ENCODE peak calls at places on chromosomes 7 and 10, in five cellular contexts. Q is IMR-90, D is AG04450, Z is bronchial epithelial cell, U is colonic mucosa. R is an unnamed sample.

GRCh38 chr10:118116555-118117311 is 70.0 kb upstream of the RAB11FIP2 start:
- DNase-seq in Q (no peak), D (no peak), Z (no peak), U (no peak), R (peak; percentile 68)

GRCh38 chr10:16521311-16522016 is at the start of gene C1QL3:
- DNase-seq in Z (no peak), U (no peak), Q (peak; percentile 21), D (no peak), R (peak; percentile 13)

GRCh38 chr7:107173691-107174406 is 5.0 kb downstream of the HBP1 start:
- DNase-seq in U (no peak), Q (no peak), D (no peak), Z (no peak), R (no peak)

GRCh38 chr7:22231806-22232205 is 125.1 kb downstream of the RAPGEF5 start:
- DNase-seq in U (no peak), Q (no peak), Z (peak; percentile 35), D (no peak), R (no peak)

GRCh38 chr7:142638581-142638980 is 110.7 kb upstream of the PRSS1 start:
- DNase-seq in U (no peak), Q (no peak), D (no peak), Z (no peak), R (no peak)

GRCh38 chr10:28790146-28790545 is 112.8 kb downstream of the BAMBI start:
- DNase-seq in U (no peak), Q (no peak), D (no peak), Z (no peak), R (no peak)

GRCh38 chr7:36747251-36747968 is 23.1 kb upstream of the AOAH start:
- DNase-seq in Z (peak; percentile 9), U (no peak), Q (peak; percentile 4), D (no peak), R (no peak)

GRCh38 chr10:11887381-11888227 is 64.4 kb downstream of the PROSER2 start:
- DNase-seq in Z (no peak), Q (no peak), U (no peak), D (no peak), R (no peak)

GRCh38 chr7:74412061-74412460 is 41.6 kb upstream of the GTF2IRD1 start:
- DNase-seq in D (no peak), Z (no peak), Q (no peak), U (no peak), R (no peak)

GRCh38 chr7:76054129-76055120 is 6.5 kb downstream of the MDH2 start:
- DNase-seq in Q (peak; percentile 77), U (no peak), Z (peak; percentile 92), D (peak; percentile 44), R (no peak)

GRCh38 chr7:102473271-102473991 is 5.3 kb downstream of the POLR2J start:
- DNase-seq in U (no peak), Z (no peak), Q (no peak), D (no peak), R (peak; percentile 9)

GRCh38 chr7:133134810-133135209 is 52.9 kb upstream of the CHCHD3 start:
- DNase-seq in Q (no peak), D (no peak), U (no peak), Z (no peak), R (no peak)

GRCh38 chr7:133135451-133135850 is 53.6 kb upstream of the CHCHD3 start:
- DNase-seq in D (no peak), Z (peak; percentile 53), Q (peak; percentile 2), U (no peak), R (no peak)

GRCh38 chr7:133140994-133141595 is 59.2 kb upstream of the CHCHD3 start:
- DNase-seq in Z (no peak), D (no peak), U (no peak), Q (no peak), R (no peak)

DNA sequence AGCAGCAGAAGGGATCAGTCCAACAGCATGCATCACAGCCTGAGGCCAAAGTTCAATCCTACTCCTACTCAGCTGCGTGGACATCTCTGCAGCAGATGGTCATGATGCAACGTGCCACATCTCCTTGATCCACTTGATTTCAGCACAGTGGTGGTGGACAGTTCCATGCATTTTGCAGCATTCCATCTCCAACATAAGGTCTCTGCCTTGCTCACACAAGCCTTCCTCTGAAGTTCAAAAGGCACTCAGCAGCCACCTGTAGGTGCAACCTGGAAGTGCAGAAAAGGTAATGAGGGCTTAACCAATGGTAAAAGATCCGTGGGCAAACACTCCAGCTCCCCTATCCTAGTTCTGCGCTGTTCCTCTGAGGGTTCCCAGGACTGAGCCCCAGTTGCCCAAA is 57.5 kb upstream of the CHCHD3 start:
- DNase-seq in D (peak; percentile 7), U (no peak), Z (peak; percentile 36), Q (peak; percentile 49), R (no peak)
- TF ChIP-seq CTCF in D (peak; percentile 47), U (no peak), Z (no peak), Q (peak; percentile 19), R (no peak)

DNA sequence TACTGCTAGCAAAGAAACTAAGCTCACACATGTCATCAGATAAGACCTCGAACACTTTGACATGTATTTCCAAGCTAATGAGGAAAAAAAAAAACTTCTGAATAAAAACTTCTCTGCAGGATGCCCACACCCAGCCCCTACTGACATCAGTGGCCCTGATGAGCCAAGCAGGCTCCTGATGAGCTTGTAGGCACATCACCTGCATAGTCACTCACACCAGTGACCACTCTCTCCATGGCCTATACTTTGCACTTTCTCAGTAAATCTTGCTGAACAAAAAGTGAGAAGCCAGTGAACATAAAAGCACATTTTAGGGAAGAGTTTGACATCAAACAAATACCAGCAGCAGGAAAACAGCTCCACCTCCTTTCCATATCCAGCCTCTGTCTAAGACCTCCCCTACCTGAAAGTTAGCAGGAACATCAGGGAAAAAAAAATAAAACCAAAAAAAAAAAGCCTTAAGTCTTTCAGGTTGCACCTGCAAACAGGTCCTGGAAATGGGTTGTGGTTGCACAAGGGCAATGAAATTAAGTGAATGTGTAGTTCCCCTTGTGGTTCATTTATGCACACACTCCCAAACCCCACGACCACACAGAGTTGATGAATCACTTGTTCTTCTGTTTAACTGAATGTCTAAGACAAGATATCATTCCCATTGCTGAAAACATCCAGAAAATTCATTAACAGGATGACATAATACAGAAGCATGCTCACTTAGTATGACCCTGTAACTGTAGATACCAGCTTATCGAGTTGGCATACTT is 205.2 kb upstream of the PDE1C start:
- DNase-seq in Z (no peak), D (no peak), U (no peak), Q (no peak), R (no peak)
- TF ChIP-seq CTCF in Z (no peak), D (no peak), U (no peak), Q (no peak), R (no peak)

GRCh38 chr7:100689230-100690135 is 4.6 kb downstream of the GIGYF1 start:
- DNase-seq in U (no peak), D (no peak), Q (no peak), Z (no peak), R (no peak)
- TF ChIP-seq CTCF in U (no peak), D (no peak), Q (no peak), Z (no peak), R (no peak)

GRCh38 chr10:71608863-71609768 is 110.5 kb downstream of the C10orf105 start:
- DNase-seq in U (peak; percentile 81), Z (peak; percentile 29), Q (peak; percentile 47), D (no peak), R (peak; percentile 84)
- TF ChIP-seq CTCF in U (peak; percentile 59), Z (peak; percentile 88), Q (peak; percentile 75), D (peak; percentile 86), R (peak; percentile 74)

DNA sequence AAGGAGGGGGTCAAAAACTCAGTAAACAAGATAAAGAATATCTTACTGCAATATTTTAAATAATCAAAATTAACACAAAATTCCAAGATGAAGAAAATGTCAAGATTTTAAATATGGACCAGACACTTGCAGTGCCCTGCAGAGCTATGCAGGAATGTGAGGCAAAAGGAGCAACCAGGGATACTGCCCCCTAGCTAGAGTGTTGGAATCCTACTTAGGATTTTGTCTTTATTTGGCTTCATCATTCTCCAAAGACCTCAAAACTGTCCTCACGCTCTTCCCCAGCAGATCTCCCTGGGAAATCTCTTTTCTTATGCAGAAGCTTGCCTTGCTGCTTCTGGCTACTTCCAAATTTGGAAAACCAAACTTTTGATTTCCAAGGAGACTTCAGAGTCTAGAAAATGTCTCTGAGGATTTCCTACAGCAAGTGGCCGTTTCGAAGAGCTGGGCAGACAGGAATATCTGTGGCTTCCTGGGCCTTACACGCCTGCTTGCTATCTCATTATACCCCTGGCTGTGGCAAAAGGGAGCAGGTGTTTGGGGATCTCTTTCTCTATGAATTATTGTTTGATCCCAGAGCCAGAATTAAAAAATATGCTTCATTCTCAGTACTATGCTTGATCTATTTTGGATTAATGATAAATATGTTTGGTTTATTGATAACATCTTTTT is 232.2 kb upstream of the BMPER start:
- DNase-seq in Z (no peak), D (no peak), Q (no peak), U (no peak), R (no peak)
- TF ChIP-seq CTCF in Z (peak; percentile 8), D (peak; percentile 9), Q (no peak), U (no peak), R (no peak)

DNA sequence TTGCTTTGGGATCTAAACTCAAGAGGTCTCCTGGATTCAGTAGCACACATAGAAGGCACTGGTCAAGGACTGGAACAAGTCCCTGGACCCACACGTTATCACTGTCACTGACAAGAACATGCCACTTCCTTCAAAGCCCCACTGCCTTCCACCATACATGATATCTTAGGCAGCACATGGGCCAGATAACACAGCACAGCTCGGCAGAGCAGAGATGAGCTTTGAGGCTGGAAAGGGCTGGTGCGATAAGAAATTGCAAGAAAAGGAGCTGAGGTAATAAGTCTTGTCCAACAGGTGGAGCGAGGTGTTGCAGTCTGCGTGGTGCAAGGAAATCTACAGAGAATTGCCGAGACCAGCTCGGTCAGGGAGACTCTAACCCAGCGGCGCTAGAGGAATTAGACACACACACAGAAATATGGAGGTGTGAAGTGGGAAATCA is 139.8 kb upstream of the CDK13 start:
- DNase-seq in D (no peak), U (no peak), Z (peak; percentile 24), Q (no peak), R (no peak)
- TF ChIP-seq CTCF in D (no peak), U (no peak), Z (peak; percentile 23), Q (no peak), R (no peak)

GRCh38 chr10:108784534-108784933 is 1138.8 kb downstream of the XPNPEP1 start:
- DNase-seq in Q (no peak), D (no peak), U (no peak), Z (no peak), R (no peak)

GRCh38 chr10:108782411-108782810 is 1140.9 kb downstream of the XPNPEP1 start:
- DNase-seq in Z (no peak), D (no peak), U (no peak), Q (no peak), R (no peak)

GRCh38 chr10:108787932-108788331 is 1135.4 kb downstream of the XPNPEP1 start:
- DNase-seq in U (no peak), Q (peak; percentile 63), Z (peak; percentile 78), D (no peak), R (no peak)

GRCh38 chr10:108785011-108785410 is 1138.3 kb downstream of the XPNPEP1 start:
- DNase-seq in D (no peak), Z (no peak), U (no peak), Q (no peak), R (no peak)

DNA sequence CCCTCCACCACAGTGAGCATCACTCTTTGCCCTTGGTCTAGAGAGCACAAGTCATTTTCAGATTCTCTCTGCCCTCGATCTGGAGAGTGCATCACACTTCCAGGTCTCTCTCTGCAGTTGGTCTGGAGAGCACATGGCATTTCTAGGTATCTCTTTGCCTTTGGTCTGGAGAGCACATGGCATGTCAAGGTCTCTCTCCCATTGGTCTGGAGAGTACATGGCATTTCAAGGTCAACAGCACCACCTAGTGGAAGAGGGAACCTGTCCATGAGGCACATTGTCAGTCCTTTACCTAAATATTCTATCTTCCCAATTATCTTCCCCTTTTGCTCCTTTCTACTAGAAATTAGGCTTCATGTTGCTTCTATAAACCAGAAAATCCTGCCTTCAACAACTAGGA is 1139.4 kb downstream of the XPNPEP1 start:
- DNase-seq in U (peak; percentile 22), Z (peak; percentile 39), Q (peak; percentile 36), D (no peak), R (no peak)
- TF ChIP-seq CTCF in U (no peak), Z (peak; percentile 43), Q (peak; percentile 27), D (peak; percentile 19), R (no peak)

R was measured in ovary.